ENCODE peak calls at places on chromosomes 2 and 18, in four cellular contexts. D, U, E and M are unnamed samples.

GRCh38 chr2:173076557-173077345 is 1.1 kb downstream of the MAP3K20 start:
- DNase-seq in E (peak; percentile 71), U (peak; percentile 3), D (peak; percentile 87), M (no peak)

GRCh38 chr2:203225423-203226039 is 13.3 kb upstream of the CYP20A1 start:
- DNase-seq in D (no peak), E (peak; percentile 17), U (peak; percentile 37), M (no peak)

GRCh38 chr2:216195565-216195978 is 86.4 kb downstream of the XRCC5 start:
- DNase-seq in U (no peak), E (peak; percentile 79), D (no peak), M (no peak)

GRCh38 chr18:10202947-10203346 is 251.5 kb upstream of the APCDD1 start:
- DNase-seq in D (no peak), E (no peak), U (no peak), M (no peak)

GRCh38 chr2:25401307-25402021 is 59.7 kb upstream of the DNMT3A start:
- DNase-seq in D (no peak), E (no peak), U (no peak), M (no peak)

GRCh38 chr2:32960647-32961403 is 14.1 kb downstream of the LTBP1 start:
- DNase-seq in D (no peak), E (no peak), U (no peak), M (no peak)

GRCh38 chr2:158600155-158600802 is 143.5 kb downstream of the PKP4 start:
- DNase-seq in U (no peak), D (no peak), E (peak; percentile 96), M (no peak)

GRCh38 chr2:19131871-19132270 is 226.6 kb downstream of the OSR1 start:
- DNase-seq in D (no peak), E (no peak), U (no peak), M (no peak)

GRCh38 chr18:52617931-52618330 is 277.9 kb downstream of the DCC start:
- DNase-seq in E (no peak), D (no peak), U (no peak), M (no peak)

GRCh38 chr2:50438293-50438692 is 593.6 kb downstream of the NRXN1 start:
- DNase-seq in D (no peak), U (no peak), E (no peak), M (no peak)

GRCh38 chr2:224284134-224284946 is 117.6 kb downstream of the FAM124B start:
- DNase-seq in E (peak; percentile 69), D (no peak), U (no peak), M (no peak)